ENCODE peak calls at places on chromosome 10, in eight cellular contexts. O is A549, H is IMR-90, P is upper lobe of left lung, F is esophagus squamous epithelium, G is tibial nerve, Z is right lobe of liver, X is endothelial cell of umbilical vein. Y is an unnamed sample.

GRCh38 chr10:70174058-70174741 is 3.9 kb upstream of the SAR1A start:
- DNase-seq in O (no peak), H (no peak), P (no peak), F (no peak), G (no peak), Z (no peak), X (peak; percentile 37), Y (no peak)

GRCh38 chr10:15320118-15320517 is 51.0 kb downstream of the FAM171A1 start:
- DNase-seq in O (no peak), H (no peak), P (no peak), F (no peak), G (no peak), Z (no peak), X (no peak), Y (no peak)

GRCh38 chr10:114541081-114541833 is 116.8 kb downstream of the ABLIM1 start:
- DNase-seq in O (no peak), H (peak; percentile 91), P (no peak), F (no peak), G (peak; percentile 82), Z (no peak), X (peak; percentile 53), Y (peak; percentile 76)

GRCh38 chr10:31490858-31491504 is 172.0 kb downstream of the ZEB1 start:
- DNase-seq in O (peak; percentile 11), H (peak; percentile 52), P (no peak), F (no peak), G (no peak), Z (no peak), X (peak; percentile 63), Y (no peak)

GRCh38 chr10:34689053-34689452 is 126.0 kb downstream of the PARD3 start:
- DNase-seq in O (no peak), H (peak; percentile 68), P (no peak), F (no peak), G (no peak), Z (no peak), X (peak; percentile 44), Y (no peak)

GRCh38 chr10:34853357-34853756 is 38.3 kb upstream of the PARD3 start:
- DNase-seq in O (no peak), H (no peak), P (no peak), F (no peak), G (no peak), Z (no peak), X (no peak), Y (no peak)

GRCh38 chr10:82288461-82288881 is 413.5 kb downstream of the NRG3 start:
- DNase-seq in O (peak; percentile 14), H (no peak), P (no peak), F (no peak), G (no peak), Z (no peak), X (no peak), Y (no peak)

GRCh38 chr10:70078937-70079336 is 26.3 kb downstream of the MACROH2A2 start:
- DNase-seq in O (no peak), H (no peak), P (no peak), F (no peak), G (no peak), Z (no peak), X (no peak), Y (no peak)

GRCh38 chr10:73639286-73639685 is 2.0 kb downstream of the MYOZ1 start:
- DNase-seq in O (no peak), H (no peak), P (no peak), F (no peak), G (no peak), Z (no peak), X (no peak), Y (no peak)

GRCh38 chr10:90398551-90398950 is 459.3 kb downstream of the HTR7 start:
- DNase-seq in O (no peak), H (peak; percentile 25), P (no peak), F (no peak), G (no peak), Z (no peak), X (peak; percentile 81), Y (no peak)

GRCh38 chr10:68470300-68470699 is 1.5 kb downstream of the DNA2 start:
- DNase-seq in O (no peak), H (no peak), P (no peak), F (no peak), G (no peak), Z (no peak), X (no peak), Y (no peak)

GRCh38 chr10:112525215-112525614 is 78.2 kb downstream of the VTI1A start:
- DNase-seq in O (no peak), H (no peak), P (no peak), F (no peak), G (no peak), Z (no peak), X (no peak), Y (no peak)

GRCh38 chr10:93751832-93752231 is 5.9 kb upstream of the LGI1 start:
- DNase-seq in O (peak; percentile 45), H (peak; percentile 16), P (no peak), F (no peak), G (no peak), Z (no peak), X (peak; percentile 12), Y (no peak)

GRCh38 chr10:129706523-129706922 is 239.5 kb downstream of the MGMT start:
- DNase-seq in O (no peak), H (no peak), P (no peak), F (no peak), G (no peak), Z (no peak), X (no peak), Y (no peak)

DNA sequence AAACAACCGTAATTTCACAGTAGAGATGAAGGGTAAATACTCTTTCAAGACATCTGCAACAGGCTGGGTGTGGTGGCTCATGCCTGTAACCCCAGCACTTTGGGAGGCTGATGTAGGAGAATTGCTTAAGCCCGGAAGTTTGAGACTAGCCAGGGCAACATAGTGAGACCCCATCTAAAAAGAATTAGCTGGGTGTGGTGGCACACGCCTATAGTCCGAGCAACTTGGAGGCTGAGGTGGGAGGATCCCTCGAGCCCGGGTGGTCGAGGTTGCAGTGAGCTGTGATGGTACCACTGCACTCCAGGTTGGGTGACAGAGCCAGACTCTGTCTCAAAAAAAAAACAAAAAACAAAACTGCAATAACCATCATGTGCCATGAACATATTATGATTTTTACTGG is 71.8 kb downstream of the PFKFB3 start:
- DNase-seq in O (no peak), H (no peak), P (no peak), F (no peak), G (no peak), Z (no peak), X (no peak), Y (no peak)
- H3K27ac ChIP-seq in O (peak overlapping the region; percentile 98), H (no peak overlapping the region), P (peak overlapping the region; percentile 85), F (peak overlapping the region; percentile 81), G (peak overlapping the region; percentile 86), Z (peak overlapping the region; percentile 24), X (peak overlapping the region; percentile 88), Y (no peak overlapping the region)

DNA sequence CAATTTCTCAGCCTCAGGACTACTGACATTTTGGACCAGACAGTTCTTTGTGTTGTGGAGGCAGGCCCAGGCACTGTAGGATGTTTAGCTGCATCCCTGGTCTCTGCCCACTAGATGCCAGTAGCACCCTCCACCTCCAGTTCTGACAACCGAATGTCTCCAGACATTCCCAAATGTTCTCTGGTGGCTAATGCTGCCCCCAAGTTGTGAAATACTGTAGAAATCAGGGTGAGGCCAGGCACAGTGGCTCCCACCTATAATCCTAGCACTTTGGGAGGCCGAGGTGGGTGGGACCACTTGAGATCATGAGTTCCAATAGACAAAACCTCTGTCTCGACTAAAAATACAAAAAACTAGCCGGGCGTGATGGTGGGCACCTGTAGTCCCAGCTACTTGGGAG is 18.2 kb downstream of the HNRNPF start:
- DNase-seq in O (peak; percentile 73), H (peak; percentile 49), P (no peak), F (no peak), G (no peak), Z (no peak), X (peak; percentile 30), Y (no peak)
- TF ChIP-seq CTCF in O (peak; percentile 46), H (peak; percentile 60), P (no peak), F (peak; percentile 37), G (peak; percentile 35), Z (peak; percentile 37), X (peak; percentile 51), Y (no peak)

GRCh38 chr10:17229717-17229966 is 1.6 kb downstream of the VIM start:
- DNase-seq in O (peak; percentile 52), H (no peak), P (no peak), F (no peak), G (no peak), Z (no peak), X (no peak), Y (no peak)

GRCh38 chr10:17228081-17229015 is at the start of gene VIM:
- DNase-seq in O (peak; percentile 97), H (peak; percentile 96), P (peak; percentile 93), F (peak; percentile 46), G (peak; percentile 88), Z (peak; percentile 82), X (peak; percentile 97), Y (peak; percentile 90)

GRCh38 chr10:17229967-17230682 is 2.1 kb downstream of the VIM start:
- DNase-seq in O (peak; percentile 91), H (peak; percentile 55), P (peak; percentile 96), F (peak; percentile 58), G (peak; percentile 72), Z (peak; percentile 75), X (peak; percentile 67), Y (peak; percentile 83)

GRCh38 chr10:17227367-17228080 is 517 bp upstream of the VIM start:
- DNase-seq in O (peak; percentile 34), H (peak; percentile 39), P (no peak), F (no peak), G (no peak), Z (no peak), X (peak; percentile 67), Y (no peak)

DNA sequence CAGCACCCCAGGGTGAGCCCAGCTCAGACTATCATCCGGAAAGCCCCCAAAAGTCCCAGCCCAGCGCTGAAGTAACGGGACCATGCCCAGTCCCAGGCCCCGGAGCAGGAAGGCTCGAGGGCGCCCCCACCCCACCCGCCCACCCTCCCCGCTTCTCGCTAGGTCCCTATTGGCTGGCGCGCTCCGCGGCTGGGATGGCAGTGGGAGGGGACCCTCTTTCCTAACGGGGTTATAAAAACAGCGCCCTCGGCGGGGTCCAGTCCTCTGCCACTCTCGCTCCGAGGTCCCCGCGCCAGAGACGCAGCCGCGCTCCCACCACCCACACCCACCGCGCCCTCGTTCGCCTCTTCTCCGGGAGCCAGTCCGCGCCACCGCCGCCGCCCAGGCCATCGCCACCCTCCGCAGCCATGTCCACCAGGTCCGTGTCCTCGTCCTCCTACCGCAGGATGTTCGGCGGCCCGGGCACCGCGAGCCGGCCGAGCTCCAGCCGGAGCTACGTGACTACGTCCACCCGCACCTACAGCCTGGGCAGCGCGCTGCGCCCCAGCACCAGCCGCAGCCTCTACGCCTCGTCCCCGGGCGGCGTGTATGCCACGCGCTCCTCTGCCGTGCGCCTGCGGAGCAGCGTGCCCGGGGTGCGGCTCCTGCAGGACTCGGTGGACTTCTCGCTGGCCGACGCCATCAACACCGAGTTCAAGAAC is 1.1 kb downstream of the VIM start:
- DNase-seq in O (peak; percentile 89), H (peak; percentile 89), P (peak; percentile 96), F (peak; percentile 65), G (peak; percentile 89), Z (peak; percentile 85), X (peak; percentile 90), Y (peak; percentile 95)
- TF ChIP-seq POLR2A in O (peak; percentile 99), H (peak; percentile 98), P (peak; percentile 57), F (no peak), G (peak; percentile 90), Z (peak; percentile 78), X (peak; percentile 98), Y (peak; percentile 93)

DNA sequence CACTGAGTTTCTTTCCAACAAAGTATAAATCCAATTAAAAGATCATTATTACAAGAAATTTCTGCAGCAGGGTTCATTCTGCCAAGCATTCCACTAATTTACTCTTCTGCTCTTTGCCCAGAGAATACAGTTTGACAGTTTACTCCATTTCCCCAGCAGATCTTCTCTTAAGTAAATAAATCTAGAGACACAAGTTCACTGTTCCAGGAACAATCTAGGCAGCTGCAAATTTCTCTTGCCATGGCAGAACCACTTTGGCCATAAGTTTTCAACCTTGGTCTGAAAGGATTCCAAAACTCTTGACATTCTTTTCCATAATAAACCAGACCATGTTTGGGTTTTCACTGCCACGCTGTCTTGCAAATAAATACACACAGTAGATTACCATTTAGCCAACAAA is 11.5 kb downstream of the RGS10 start:
- DNase-seq in O (no peak), H (peak; percentile 67), P (no peak), F (no peak), G (no peak), Z (no peak), X (no peak), Y (no peak)
- H3K27ac ChIP-seq in O (no peak overlapping the region), H (peak overlapping the region; percentile 91), P (no peak overlapping the region), F (no peak overlapping the region), G (no peak overlapping the region), Z (no peak overlapping the region), X (no peak overlapping the region), Y (no peak overlapping the region)